ENCODE peak calls at places on chromosomes 11 and 22, in nine cellular contexts. Z is colonic mucosa, L is AG10803, K is MM.1S, M is PC-3, E is fibroblast of mammary gland, A is thoracic aorta, F is IMR-90, V is stomach. Q is an unnamed sample.

GRCh38 chr11:18522388-18522787 is 4.4 kb downstream of the TSG101 start:
- DNase-seq in Z (no peak), L (peak), K (no peak), M (no peak), E (peak), A (no peak), F (no peak), V (no peak), Q (peak)

GRCh38 chr11:62552465-62552782 is 5.8 kb upstream of the AHNAK start:
- DNase-seq in Z (peak), L (peak), K (no peak), M (peak), E (peak), A (no peak), F (peak), V (no peak), Q (peak)

GRCh38 chr11:106132582-106133354 is 55.3 kb downstream of the AASDHPPT start:
- DNase-seq in Z (no peak), L (no peak), K (no peak), M (peak), E (no peak), A (no peak), F (no peak), V (no peak), Q (no peak)

GRCh38 chr22:20549232-20549841 is 41.9 kb downstream of the MED15 start:
- DNase-seq in Z (no peak), L (no peak), K (no peak), M (no peak), E (peak), A (no peak), F (no peak), V (no peak), Q (no peak)

GRCh38 chr11:90639687-90640086 is 416.8 kb upstream of the CHORDC1 start:
- DNase-seq in Z (no peak), L (no peak), K (no peak), M (peak), E (no peak), A (no peak), F (no peak), V (no peak), Q (no peak)

GRCh38 chr11:33690290-33691050 is 10.2 kb downstream of the C11orf91 start:
- DNase-seq in Z (peak), L (peak), K (no peak), M (peak), E (peak), A (peak), F (peak), V (peak), Q (peak)

GRCh38 chr22:23102776-23103175 is 32.5 kb downstream of the GNAZ start:
- DNase-seq in Z (no peak), L (no peak), K (no peak), M (no peak), E (no peak), A (no peak), F (no peak), V (peak), Q (no peak)

GRCh38 chr22:46799626-46800025 is 37.2 kb downstream of the TBC1D22A start:
- DNase-seq in Z (no peak), L (no peak), K (no peak), M (no peak), E (no peak), A (no peak), F (no peak), V (no peak), Q (no peak)

GRCh38 chr11:20661445-20661844 is 7.9 kb upstream of the NELL1 start:
- DNase-seq in Z (no peak), L (no peak), K (no peak), M (no peak), E (no peak), A (no peak), F (no peak), V (no peak), Q (no peak)

GRCh38 chr11:12160231-12160630 is 49.8 kb downstream of the MICAL2 start:
- DNase-seq in Z (no peak), L (no peak), K (no peak), M (no peak), E (no peak), A (no peak), F (no peak), V (no peak), Q (no peak)

GRCh38 chr11:21177379-21177778 is 508.0 kb downstream of the NELL1 start:
- DNase-seq in Z (no peak), L (no peak), K (no peak), M (no peak), E (no peak), A (no peak), F (no peak), V (no peak), Q (no peak)

GRCh38 chr11:110818032-110818687 is 105.9 kb upstream of the ARHGAP20 start:
- DNase-seq in Z (no peak), L (peak), K (no peak), M (peak), E (peak), A (no peak), F (peak), V (no peak), Q (peak)

GRCh38 chr11:33828604-33829429 is 54.5 kb upstream of the FBXO3 start:
- DNase-seq in Z (no peak), L (no peak), K (no peak), M (no peak), E (no peak), A (no peak), F (no peak), V (no peak), Q (no peak)

GRCh38 chr22:49633010-49633324 is 194.7 kb downstream of the BRD1 start:
- DNase-seq in Z (no peak), L (no peak), K (no peak), M (no peak), E (no peak), A (no peak), F (no peak), V (no peak), Q (no peak)

GRCh38 chr11:72001834-72002591 is 3.3 kb downstream of the IL18BP start:
- DNase-seq in Z (no peak), L (no peak), K (no peak), M (no peak), E (no peak), A (no peak), F (no peak), V (no peak), Q (no peak)

GRCh38 chr11:102568851-102569250 is 38.3 kb upstream of the MMP7 start:
- DNase-seq in Z (no peak), L (no peak), K (no peak), M (no peak), E (no peak), A (no peak), F (no peak), V (no peak), Q (no peak)

GRCh38 chr11:746289-747175 is 732 bp upstream of the TALDO1 start:
- DNase-seq in Z (peak), L (no peak), K (peak), M (peak), E (peak), A (no peak), F (peak), V (no peak), Q (no peak)

GRCh38 chr11:130740819-130741218 is 175.5 kb downstream of the SNX19 start:
- DNase-seq in Z (no peak), L (peak), K (no peak), M (no peak), E (peak), A (no peak), F (peak), V (no peak), Q (peak)

GRCh38 chr11:128130052-128130451 is 457.3 kb downstream of the ETS1 start:
- DNase-seq in Z (no peak), L (no peak), K (no peak), M (no peak), E (no peak), A (no peak), F (no peak), V (no peak), Q (no peak)

GRCh38 chr11:59756845-59757244 is 1.7 kb downstream of the STX3 start:
- DNase-seq in Z (peak), L (no peak), K (peak), M (peak), E (peak), A (no peak), F (peak), V (peak), Q (peak)

GRCh38 chr11:46557684-46558151 is 36.1 kb downstream of the AMBRA1 start:
- DNase-seq in Z (no peak), L (no peak), K (no peak), M (peak), E (peak), A (no peak), F (peak), V (peak), Q (peak)

GRCh38 chr11:47004595-47005033 is 68.1 kb downstream of the CSTPP1 start:
- DNase-seq in Z (peak), L (peak), K (peak), M (peak), E (peak), A (peak), F (peak), V (peak), Q (peak)

GRCh38 chr22:33780761-33781160 is 139.5 kb downstream of the LARGE1 start:
- DNase-seq in Z (no peak), L (no peak), K (no peak), M (no peak), E (no peak), A (no peak), F (no peak), V (no peak), Q (no peak)

GRCh38 chr11:12692238-12693074 is 18.2 kb downstream of the TEAD1 start:
- DNase-seq in Z (peak), L (peak), K (no peak), M (peak), E (peak), A (peak), F (peak), V (peak), Q (peak)

GRCh38 chr22:28375761-28376534 is 303.7 kb downstream of the TTC28 start:
- DNase-seq in Z (no peak), L (peak), K (no peak), M (no peak), E (peak), A (no peak), F (peak), V (no peak), Q (peak)

GRCh38 chr11:111097191-111097590 is 148.3 kb upstream of the POU2AF2 start:
- DNase-seq in Z (peak), L (peak), K (no peak), M (peak), E (peak), A (no peak), F (peak), V (peak), Q (peak)

GRCh38 chr11:35304393-35304790 is 115.0 kb downstream of the SLC1A2 start:
- DNase-seq in Z (no peak), L (peak), K (no peak), M (peak), E (peak), A (no peak), F (peak), V (no peak), Q (peak)

GRCh38 chr11:72595292-72595684 is 78.9 kb downstream of the PDE2A start:
- DNase-seq in Z (no peak), L (no peak), K (no peak), M (no peak), E (no peak), A (no peak), F (no peak), V (no peak), Q (no peak)

GRCh38 chr22:17729561-17729960 is 44.7 kb downstream of the BID start:
- DNase-seq in Z (no peak), L (no peak), K (no peak), M (no peak), E (no peak), A (no peak), F (no peak), V (no peak), Q (no peak)

GRCh38 chr11:66268210-66268952 is at the start of gene RAB1B:
- DNase-seq in Z (peak), L (peak), K (peak), M (peak), E (peak), A (peak), F (peak), V (peak), Q (peak)

GRCh38 chr11:67266424-67267187 is at the start of gene GRK2:
- DNase-seq in Z (no peak), L (peak), K (peak), M (peak), E (no peak), A (no peak), F (peak), V (peak), Q (no peak)

GRCh38 chr11:119737678-119738439 is 8.9 kb upstream of the NECTIN1 start:
- DNase-seq in Z (no peak), L (no peak), K (no peak), M (no peak), E (no peak), A (no peak), F (no peak), V (no peak), Q (no peak)
- TF ChIP-seq CTCF in Z (no peak), L (no peak), K (no peak), M (no peak), E (no peak), A (no peak), F (no peak), V (no peak), Q (no peak)

DNA sequence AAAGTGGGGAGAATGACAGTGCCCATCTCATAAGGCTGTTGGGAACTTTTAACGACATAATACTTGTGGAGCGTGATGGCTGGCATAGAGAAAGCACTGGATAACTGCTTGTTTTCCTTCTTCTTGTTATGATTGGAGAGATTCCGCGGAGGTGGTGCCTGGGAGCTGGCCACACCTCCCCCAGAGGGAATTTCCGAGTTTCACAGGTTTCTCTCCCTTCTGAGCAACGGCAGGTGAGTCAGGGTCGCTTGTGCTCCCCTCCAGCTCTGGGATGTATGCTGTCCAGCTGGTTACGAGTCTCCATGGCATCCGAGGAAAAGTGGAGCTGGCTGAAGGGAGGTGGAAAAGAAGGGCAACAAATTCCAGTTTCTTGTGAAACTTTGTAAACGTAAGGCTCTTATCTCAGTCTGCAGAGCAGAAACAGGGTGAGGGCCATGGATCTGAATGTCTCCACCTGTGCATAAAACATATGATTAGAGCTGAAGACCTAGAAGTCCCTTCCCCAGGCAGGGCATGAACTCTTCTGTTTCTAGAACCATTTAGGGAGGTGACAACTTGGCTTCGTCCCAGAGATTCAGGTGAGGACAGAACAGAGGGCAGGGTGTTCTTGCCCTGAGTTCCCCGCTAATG is 10.0 kb upstream of the PLET1 start:
- DNase-seq in Z (no peak), L (no peak), K (no peak), M (no peak), E (no peak), A (no peak), F (no peak), V (no peak), Q (no peak)
- H3K4me3 ChIP-seq in Z (peak), L (no peak), K (no peak), M (no peak), E (no peak), A (no peak), F (no peak), V (no peak), Q (no peak)

GRCh38 chr22:24155597-24156145 is 25.6 kb upstream of the SUSD2 start:
- DNase-seq in Z (peak), L (peak), K (peak), M (peak), E (peak), A (no peak), F (peak), V (peak), Q (peak)
- TF ChIP-seq CTCF in Z (peak), L (peak), K (peak), M (peak), E (peak), A (peak), F (peak), V (no peak), Q (no peak)

GRCh38 chr11:30984442-30984816 is 385.1 kb downstream of the DCDC1 start:
- DNase-seq in Z (no peak), L (peak), K (no peak), M (no peak), E (peak), A (no peak), F (peak), V (no peak), Q (peak)
- H3K4me3 ChIP-seq in Z (no peak), L (no peak), K (no peak), M (no peak), E (no peak), A (no peak), F (no peak), V (no peak), Q (no peak)

GRCh38 chr22:35037089-35037488 is 28.9 kb upstream of the ISX start:
- DNase-seq in Z (no peak), L (peak), K (peak), M (peak), E (no peak), A (no peak), F (no peak), V (no peak), Q (no peak)
- TF ChIP-seq CTCF in Z (no peak), L (peak), K (peak), M (peak), E (no peak), A (no peak), F (no peak), V (no peak), Q (no peak)

GRCh38 chr11:120060512-120060911 is 77.4 kb downstream of the TRIM29 start:
- DNase-seq in Z (no peak), L (no peak), K (no peak), M (no peak), E (no peak), A (no peak), F (no peak), V (no peak), Q (no peak)
- H3K4me3 ChIP-seq in Z (no peak), L (no peak), K (no peak), M (no peak), E (no peak), A (no peak), F (no peak), V (no peak), Q (no peak)

GRCh38 chr11:119154178-119154577 is 5.3 kb downstream of the ABCG4 start:
- DNase-seq in Z (no peak), L (no peak), K (no peak), M (no peak), E (no peak), A (no peak), F (no peak), V (no peak), Q (no peak)

GRCh38 chr11:119149371-119150275 is 771 bp downstream of the ABCG4 start:
- DNase-seq in Z (no peak), L (no peak), K (no peak), M (no peak), E (no peak), A (no peak), F (no peak), V (no peak), Q (no peak)

GRCh38 chr11:119153049-119153818 is 4.4 kb downstream of the ABCG4 start:
- DNase-seq in Z (no peak), L (no peak), K (no peak), M (no peak), E (no peak), A (no peak), F (no peak), V (no peak), Q (no peak)

GRCh38 chr11:119152043-119152442 is 3.2 kb downstream of the ABCG4 start:
- DNase-seq in Z (no peak), L (no peak), K (no peak), M (no peak), E (no peak), A (no peak), F (no peak), V (no peak), Q (no peak)

DNA sequence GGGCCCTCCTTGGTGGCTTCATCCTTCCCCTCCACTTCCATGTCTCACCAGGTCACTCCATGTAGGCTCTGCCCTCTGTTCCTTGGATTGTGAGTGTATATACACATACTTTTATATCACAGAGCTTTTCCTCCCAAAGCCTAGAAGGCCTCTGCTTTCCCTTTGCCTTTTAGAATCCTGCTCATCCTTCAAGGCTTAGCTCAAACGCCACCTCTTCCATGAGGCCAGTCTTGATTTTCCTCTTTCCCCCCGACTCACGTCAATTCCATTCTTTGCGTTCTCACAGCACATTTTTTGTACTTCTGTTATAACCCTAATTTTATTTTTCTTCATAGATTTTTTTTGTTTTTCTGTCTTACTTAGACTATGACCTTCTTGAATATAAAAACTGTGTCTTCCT is 3.8 kb downstream of the ABCG4 start:
- DNase-seq in Z (no peak), L (no peak), K (no peak), M (no peak), E (no peak), A (no peak), F (no peak), V (no peak), Q (no peak)
- TF ChIP-seq CTCF in Z (no peak), L (no peak), K (no peak), M (no peak), E (no peak), A (no peak), F (no peak), V (no peak), Q (no peak)

DNA sequence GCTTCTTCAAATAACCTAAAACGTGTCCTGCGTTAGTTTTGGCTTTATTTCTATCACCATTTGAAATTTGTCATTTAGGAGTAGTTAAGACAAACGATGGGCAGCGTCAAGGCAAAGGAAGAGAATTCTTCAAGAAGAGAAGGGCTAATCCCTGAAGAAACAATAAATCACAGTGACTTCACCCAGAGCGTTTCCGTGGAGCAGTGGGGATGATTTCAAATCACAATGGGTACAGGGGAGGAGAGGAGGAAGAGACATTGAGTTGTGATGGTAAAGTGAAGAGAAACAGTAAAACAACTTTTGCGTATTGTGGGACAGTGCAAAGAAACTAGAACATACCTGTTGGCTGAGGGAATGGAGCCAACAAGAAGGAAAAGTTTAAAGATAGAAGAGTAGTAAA is 9.7 kb downstream of the PDGFD start:
- DNase-seq in Z (no peak), L (no peak), K (no peak), M (no peak), E (no peak), A (no peak), F (no peak), V (no peak), Q (no peak)
- H3K4me3 ChIP-seq in Z (no peak), L (no peak), K (no peak), M (no peak), E (no peak), A (no peak), F (no peak), V (no peak), Q (no peak)

DNA sequence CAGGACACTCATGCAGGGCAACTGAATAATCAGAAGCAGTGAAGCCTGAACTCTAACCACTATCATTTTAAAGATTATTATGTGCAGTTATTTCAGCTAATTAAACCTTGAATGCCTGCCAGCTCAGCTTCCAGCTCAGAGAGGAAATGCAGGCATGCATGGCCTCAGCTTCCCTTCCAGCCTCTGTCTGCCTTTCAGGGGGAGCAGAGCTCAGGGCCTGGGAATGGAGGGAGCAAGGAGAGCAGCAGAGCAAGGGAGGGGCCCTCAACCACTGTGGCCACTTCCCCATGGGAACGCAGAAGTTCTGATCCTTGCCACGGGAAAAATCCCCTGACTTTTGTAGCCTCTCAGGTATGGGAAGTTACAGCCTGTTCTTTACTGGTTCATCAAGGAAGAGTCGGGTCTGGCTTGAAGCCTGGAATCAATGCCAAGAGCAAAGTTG is 32.6 kb upstream of the APLNR start:
- DNase-seq in Z (no peak), L (no peak), K (no peak), M (no peak), E (no peak), A (no peak), F (no peak), V (no peak), Q (no peak)
- TF ChIP-seq CTCF in Z (no peak), L (no peak), K (no peak), M (no peak), E (no peak), A (no peak), F (no peak), V (no peak), Q (no peak)

Q was measured in fibroblast of the aortic adventitia.